ENCODE peak calls at places on chromosome 22, in six cellular contexts. C, R, J, P, E and H are unnamed samples.
A peak's percentile ranks its signal among the peaks of the same experiment; 100 is the strongest.

GRCh38 chr22:37491559-37492427 is 5.6 kb upstream of the MFNG start:
- DNase-seq in R (no peak), C (no peak), J (no peak), P (no peak), E (no peak), H (no peak)

GRCh38 chr22:42343551-42344081 is 73.2 kb upstream of the TCF20 start:
- DNase-seq in C (no peak), R (no peak), J (no peak), P (no peak), E (no peak), H (peak; percentile 58)

GRCh38 chr22:43567691-43568308 is 156.0 kb downstream of the MPPED1 start:
- DNase-seq in R (no peak), J (no peak), C (no peak), E (no peak), P (peak; percentile 53), H (no peak)

GRCh38 chr22:31096637-31097274 is 10.6 kb downstream of the SELENOM start:
- DNase-seq in J (no peak), C (no peak), P (no peak), R (no peak), E (no peak), H (no peak)

GRCh38 chr22:30201970-30202369 is 44.6 kb downstream of the LIF start:
- DNase-seq in E (no peak), P (no peak), C (no peak), R (no peak), J (no peak), H (no peak)

GRCh38 chr22:30390974-30391691 is 3.9 kb upstream of the RNF215 start:
- DNase-seq in C (peak; percentile 84), E (no peak), R (peak; percentile 73), P (peak; percentile 84), J (no peak), H (peak; percentile 70)

GRCh38 chr22:42892571-42893316 is 35.7 kb upstream of the ARFGAP3 start:
- DNase-seq in C (no peak), E (no peak), R (no peak), P (no peak), J (no peak), H (no peak)

GRCh38 chr22:40401532-40401931 is 31.1 kb downstream of the SGSM3 start:
- DNase-seq in C (no peak), R (peak; percentile 22), E (no peak), J (no peak), P (no peak), H (no peak)

GRCh38 chr22:35678836-35679235 is 30.6 kb downstream of the APOL6 start:
- DNase-seq in C (no peak), J (no peak), P (no peak), R (no peak), E (no peak), H (no peak)

GRCh38 chr22:49297871-49298721 is 529.6 kb downstream of the BRD1 start:
- DNase-seq in P (peak; percentile 29), C (no peak), J (peak; percentile 6), E (peak; percentile 63), R (no peak), H (no peak)

GRCh38 chr22:43262990-43263644 is 76.2 kb upstream of the TTLL12 start:
- DNase-seq in E (no peak), R (peak; percentile 16), J (no peak), P (no peak), C (peak; percentile 85), H (no peak)

GRCh38 chr22:46971776-46972150 is 209.3 kb downstream of the TBC1D22A start:
- DNase-seq in J (no peak), R (no peak), P (no peak), E (no peak), C (peak; percentile 52), H (no peak)

GRCh38 chr22:41933411-41934177 is 7.0 kb upstream of the TNFRSF13C start:
- DNase-seq in C (no peak), P (no peak), J (no peak), R (no peak), E (no peak), H (no peak)

GRCh38 chr22:30875481-30876215 is 92.9 kb downstream of the MORC2 start:
- DNase-seq in P (peak; percentile 40), R (no peak), E (peak; percentile 54), C (peak; percentile 50), J (no peak), H (peak; percentile 41)

GRCh38 chr22:48044484-48045060 is 1282.1 kb downstream of the TBC1D22A start:
- DNase-seq in P (no peak), R (no peak), C (no peak), E (no peak), J (no peak), H (no peak)

GRCh38 chr22:34645375-34645774 is 420.6 kb upstream of the ISX start:
- DNase-seq in P (no peak), C (no peak), R (no peak), E (no peak), J (no peak), H (no peak)

GRCh38 chr22:35883028-35883620 is 145.5 kb downstream of the RBFOX2 start:
- DNase-seq in P (no peak), R (no peak), C (no peak), J (no peak), E (no peak), H (no peak)

GRCh38 chr22:30398685-30399680 is 2.2 kb downstream of the SEC14L2 start:
- DNase-seq in P (no peak), R (no peak), C (no peak), J (no peak), E (no peak), H (no peak)

GRCh38 chr22:37518509-37519267 is 527 bp downstream of the CARD10 start:
- DNase-seq in R (no peak), J (no peak), E (no peak), C (peak; percentile 76), P (no peak), H (no peak)

GRCh38 chr22:43633631-43634030 is 178.5 kb downstream of the EFCAB6 start:
- DNase-seq in J (no peak), C (no peak), E (no peak), R (no peak), P (no peak), H (no peak)

GRCh38 chr22:37312549-37313183 is 30.4 kb downstream of the CYTH4 start:
- DNase-seq in E (no peak), C (no peak), R (no peak), P (no peak), J (no peak), H (no peak)

GRCh38 chr22:30196141-30196866 is 50.3 kb downstream of the LIF start:
- DNase-seq in J (peak; percentile 69), C (peak; percentile 92), R (no peak), P (no peak), E (peak; percentile 92), H (no peak)

GRCh38 chr22:41524809-41525449 is 19.3 kb downstream of the POLR3H start:
- DNase-seq in R (peak; percentile 44), P (no peak), E (no peak), C (peak; percentile 81), J (no peak), H (no peak)

GRCh38 chr22:50201191-50202129 is 649 bp downstream of the SELENOO start:
- DNase-seq in E (no peak), R (no peak), P (no peak), J (no peak), C (no peak), H (no peak)

GRCh38 chr22:19361501-19362103 is 69.9 kb downstream of the HIRA start:
- DNase-seq in J (no peak), P (no peak), R (no peak), E (no peak), C (no peak), H (no peak)

GRCh38 chr22:18120941-18121340 is 10.3 kb downstream of the TUBA8 start:
- DNase-seq in E (no peak), J (no peak), P (no peak), C (no peak), R (no peak), H (no peak)

GRCh38 chr22:32904044-32904443 is 102.5 kb downstream of the TIMP3 start:
- DNase-seq in C (no peak), E (no peak), J (no peak), P (peak; percentile 51), R (no peak), H (no peak)

GRCh38 chr22:37661160-37661924 is 2.8 kb downstream of the PDXP start:
- DNase-seq in J (no peak), E (no peak), P (no peak), C (no peak), R (no peak), H (peak; percentile 35)

GRCh38 chr22:30234786-30235470 is 11.6 kb downstream of the LIF start:
- DNase-seq in E (no peak), R (no peak), P (no peak), J (no peak), C (no peak), H (no peak)

GRCh38 chr22:38788417-38788816 is 5.5 kb downstream of the DNAL4 start:
- DNase-seq in J (no peak), P (no peak), R (no peak), E (no peak), C (peak; percentile 84), H (no peak)
- H3K27ac ChIP-seq in J (peak overlapping the region; percentile 89), P (peak overlapping the region; percentile 58), R (no peak overlapping the region), E (peak overlapping the region; percentile 82), C (peak overlapping the region; percentile 44), H (peak overlapping the region; percentile 45)

GRCh38 chr22:26054846-26055245 is 114.4 kb upstream of the SEZ6L start:
- DNase-seq in R (no peak), J (no peak), P (no peak), E (no peak), C (no peak), H (no peak)

GRCh38 chr22:26053737-26054316 is 115.4 kb upstream of the SEZ6L start:
- DNase-seq in J (no peak), E (no peak), R (no peak), C (no peak), P (no peak), H (no peak)

GRCh38 chr22:26056455-26056854 is 112.8 kb upstream of the SEZ6L start:
- DNase-seq in E (no peak), C (no peak), R (no peak), P (no peak), J (no peak), H (no peak)

GRCh38 chr22:26057731-26058130 is 111.5 kb upstream of the SEZ6L start:
- DNase-seq in R (no peak), P (no peak), J (no peak), C (no peak), E (no peak), H (no peak)
- H3K27ac ChIP-seq in R (no peak overlapping the region), P (no peak overlapping the region), J (no peak overlapping the region), C (no peak overlapping the region), E (no peak overlapping the region), H (no peak overlapping the region)

DNA sequence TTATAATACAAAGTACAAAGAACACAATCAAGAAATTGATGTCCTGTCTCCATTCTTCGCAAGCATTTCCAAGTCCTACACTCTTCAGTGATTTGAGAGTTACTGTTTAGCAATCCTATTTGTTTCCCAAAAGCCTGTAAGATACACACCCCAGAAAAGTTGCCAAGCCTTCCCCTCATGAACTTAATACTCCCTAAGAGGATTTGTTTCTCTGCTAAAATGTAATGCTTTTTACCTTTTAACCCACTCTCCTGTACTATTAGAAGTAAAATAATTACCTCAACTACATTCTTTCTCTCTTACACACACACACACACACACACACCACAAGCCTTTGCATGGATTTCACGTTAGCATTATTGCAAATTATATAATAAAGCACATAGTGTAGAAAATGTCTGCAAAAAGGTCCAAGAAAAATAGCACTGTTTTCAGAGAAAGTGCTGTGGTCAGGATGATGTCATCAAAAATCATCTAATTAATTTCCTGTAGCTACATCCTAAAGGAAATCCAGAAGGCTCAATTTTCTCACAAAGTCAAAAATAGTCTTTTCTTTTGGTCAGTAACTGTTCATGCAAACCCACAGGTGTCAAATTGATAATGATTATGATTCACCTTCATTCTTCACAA is 364.1 kb upstream of the PITPNB start:
- DNase-seq in C (no peak), R (no peak), E (no peak), J (no peak), P (no peak), H (no peak)
- H3K27ac ChIP-seq in C (no peak overlapping the region), R (no peak overlapping the region), E (no peak overlapping the region), J (peak overlapping the region; percentile 37), P (no peak overlapping the region), H (no peak overlapping the region)

GRCh38 chr22:45688606-45689080 is 17.0 kb downstream of the ATXN10 start:
- DNase-seq in P (no peak), C (no peak), R (no peak), J (no peak), E (no peak), H (no peak)
- H3K27ac ChIP-seq in P (no peak overlapping the region), C (no peak overlapping the region), R (no peak overlapping the region), J (no peak overlapping the region), E (no peak overlapping the region), H (no peak overlapping the region)